ENCODE peak calls at places on chromosomes 7 and 10, in eight cellular contexts. X is MV-4-11; M is CD8-positive, alpha-beta memory T cell; N is GDM1; L is HTR-8/SVneo; S is germinal center; J is NCI-H774; A is foreskin melanocyte. Q is an unnamed sample.
A peak's percentile ranks its signal among the peaks of the same experiment; 100 is the strongest.

GRCh38 chr10:100828744-100829102 is 83.3 kb downstream of the PAX2 start:
- DNase-seq in X (no peak), M (no peak), N (no peak), L (no peak), S (peak; percentile 72), J (no peak), A (no peak), Q (no peak)

GRCh38 chr10:88120599-88121333 is 257.3 kb downstream of the PTEN start:
- DNase-seq in X (peak; percentile 31), M (no peak), N (peak; percentile 39), L (no peak), S (no peak), J (no peak), A (no peak), Q (no peak)

GRCh38 chr10:10869592-10869991 is 148.1 kb upstream of the CELF2 start:
- DNase-seq in X (peak; percentile 86), M (no peak), N (no peak), L (no peak), S (no peak), J (no peak), A (no peak), Q (no peak)

GRCh38 chr7:27992092-27992491 is 188.5 kb downstream of the JAZF1 start:
- DNase-seq in X (no peak), M (no peak), N (no peak), L (no peak), S (no peak), J (no peak), A (peak; percentile 87), Q (no peak)

GRCh38 chr10:31037749-31038148 is 6.1 kb upstream of the ZNF438 start:
- DNase-seq in X (peak; percentile 82), M (no peak), N (no peak), L (no peak), S (no peak), J (no peak), A (no peak), Q (no peak)

GRCh38 chr7:92691578-92691977 is 101.4 kb upstream of the FAM133B start:
- DNase-seq in X (peak; percentile 76), M (no peak), N (peak; percentile 36), L (peak; percentile 25), S (peak; percentile 58), J (peak; percentile 4), A (peak; percentile 64), Q (peak; percentile 55)

GRCh38 chr10:114548662-114549061 is 109.4 kb downstream of the ABLIM1 start:
- DNase-seq in X (no peak), M (no peak), N (no peak), L (peak; percentile 21), S (no peak), J (peak; percentile 0), A (no peak), Q (peak; percentile 2)

GRCh38 chr7:43646603-43647313 is 63.9 kb downstream of the STK17A start:
- DNase-seq in X (peak; percentile 29), M (no peak), N (no peak), L (no peak), S (no peak), J (no peak), A (no peak), Q (no peak)

GRCh38 chr7:5426226-5426475 is 2.5 kb upstream of the TNRC18 start:
- DNase-seq in X (no peak), M (no peak), N (no peak), L (no peak), S (no peak), J (peak; percentile 41), A (peak; percentile 40), Q (no peak)

GRCh38 chr10:48307584-48307983 is 1.1 kb downstream of the MAPK8 start:
- DNase-seq in X (no peak), M (no peak), N (no peak), L (no peak), S (no peak), J (no peak), A (no peak), Q (peak; percentile 8)

GRCh38 chr7:45582868-45583277 is 8.7 kb downstream of the ADCY1 start:
- DNase-seq in X (no peak), M (no peak), N (no peak), L (no peak), S (no peak), J (no peak), A (no peak), Q (no peak)

GRCh38 chr7:41524861-41525260 is 178.0 kb downstream of the INHBA start:
- DNase-seq in X (no peak), M (no peak), N (no peak), L (no peak), S (no peak), J (no peak), A (peak; percentile 32), Q (no peak)

GRCh38 chr7:115099906-115100305 is 178.0 kb downstream of the MDFIC start:
- DNase-seq in X (no peak), M (no peak), N (no peak), L (no peak), S (no peak), J (no peak), A (no peak), Q (no peak)

Q was measured in NCI-H748 treated with DMSO at 0.1 percent for 48 hours.